ENCODE peak calls at places on chromosomes 13 and 19, in five cellular contexts. U is uterus, F is Peyer's patch, V is small intestine, T is left ventricle myocardium inferior. K is an unnamed sample.

GRCh38 chr13:110445722-110446569 is 115.6 kb downstream of the RAB20 start:
- DNase-seq in T (no peak), U (peak; percentile 13), V (no peak), F (no peak), K (peak; percentile 63)

GRCh38 chr19:32866061-32866460 is 3.5 kb downstream of the SLC7A9 start:
- DNase-seq in F (peak; percentile 36), T (no peak), U (no peak), V (no peak), K (no peak)

GRCh38 chr13:30616927-30617314 is 799 bp upstream of the USPL1 start:
- DNase-seq in V (peak; percentile 83), F (peak; percentile 83), T (peak; percentile 45), U (peak; percentile 64), K (no peak)

GRCh38 chr19:11480927-11481776 is at the start of gene ELAVL3:
- DNase-seq in F (no peak), V (no peak), U (no peak), T (no peak), K (no peak)

GRCh38 chr19:55287361-55288079 is 3.7 kb downstream of the BRSK1 start:
- DNase-seq in V (no peak), F (no peak), T (no peak), U (no peak), K (no peak)

GRCh38 chr13:39226359-39226758 is 188.1 kb downstream of the NHLRC3 start:
- DNase-seq in T (peak; percentile 33), U (no peak), V (no peak), F (no peak), K (no peak)

GRCh38 chr19:18633321-18633720 is 3.5 kb upstream of the KLHL26 start:
- DNase-seq in U (no peak), T (no peak), V (peak; percentile 27), F (no peak), K (no peak)

GRCh38 chr13:25249001-25249543 is 38.2 kb downstream of the MTMR6 start:
- DNase-seq in T (no peak), F (no peak), V (peak; percentile 4), U (no peak), K (no peak)

GRCh38 chr13:102983496-102983895 is 82.7 kb downstream of the SLC10A2 start:
- DNase-seq in V (peak; percentile 13), U (no peak), F (peak; percentile 48), T (no peak), K (peak; percentile 83)

GRCh38 chr19:12872941-12873890 is 8.0 kb downstream of the DNASE2 start:
- DNase-seq in U (no peak), T (no peak), F (peak; percentile 64), V (peak; percentile 86), K (peak; percentile 70)

GRCh38 chr13:76696370-76696769 is 189.8 kb downstream of the KCTD12 start:
- DNase-seq in V (no peak), F (no peak), T (no peak), U (no peak), K (no peak)

GRCh38 chr19:18672606-18673337 is 10.7 kb upstream of the CRTC1 start:
- DNase-seq in F (no peak), T (no peak), V (peak; percentile 25), U (peak; percentile 46), K (peak; percentile 32)

GRCh38 chr13:21074601-21075302 is 13.4 kb upstream of the LATS2 start:
- DNase-seq in T (peak; percentile 49), U (peak; percentile 55), F (peak; percentile 57), V (no peak), K (no peak)

GRCh38 chr19:54257116-54257480 is at the start of gene LILRB5:
- DNase-seq in U (no peak), F (peak; percentile 46), V (no peak), T (no peak), K (no peak)

GRCh38 chr13:71860547-71861131 is 6.4 kb downstream of the DACH1 start:
- DNase-seq in V (peak; percentile 27), F (no peak), T (no peak), U (no peak), K (no peak)

GRCh38 chr13:39353988-39354387 is 249.0 kb downstream of the LHFPL6 start:
- DNase-seq in V (no peak), U (no peak), T (no peak), F (no peak), K (no peak)

GRCh38 chr19:53102701-53103140 is 501 bp downstream of the ZNF160 start:
- DNase-seq in V (peak; percentile 30), U (peak; percentile 26), T (peak; percentile 40), F (peak; percentile 57), K (peak; percentile 36)

GRCh38 chr13:28574617-28575142 is 79.8 kb upstream of the FLT1 start:
- DNase-seq in F (peak; percentile 79), T (no peak), V (peak; percentile 81), U (no peak), K (no peak)

DNA sequence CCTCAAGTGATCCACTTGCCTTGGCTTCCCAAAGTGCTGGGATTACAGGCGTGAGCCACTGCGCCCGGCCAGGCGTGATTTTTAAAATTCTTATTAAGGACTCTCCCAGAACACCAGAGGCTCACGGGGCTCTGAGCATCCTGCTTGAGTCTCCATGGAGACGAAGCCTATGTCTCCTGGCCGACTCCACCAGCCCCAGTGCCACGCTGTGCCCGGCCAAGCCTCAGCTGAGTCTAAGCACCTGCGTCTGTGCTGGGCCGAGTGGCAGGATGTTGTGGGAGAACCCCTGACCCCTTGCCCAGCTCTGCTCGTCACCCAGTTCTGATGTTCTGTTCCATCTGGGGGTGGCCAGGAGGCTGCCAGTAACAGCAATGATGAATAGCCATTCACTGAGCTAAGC is 3.9 kb upstream of the CELF5 start:
- DNase-seq in T (no peak), U (no peak), V (no peak), F (no peak), K (no peak)
- H3K4me1 ChIP-seq in T (peaks cover 7% of the 10 kb centered on the region), U (no peaks in the 10 kb centered on the region), V (no peaks in the 10 kb centered on the region), F (peaks cover 3% of the 10 kb centered on the region), K (no peaks in the 10 kb centered on the region)

GRCh38 chr19:49881672-49882394 is 4.3 kb downstream of the TBC1D17 start:
- DNase-seq in U (peak; percentile 14), F (no peak), T (no peak), V (no peak), K (no peak)

GRCh38 chr19:49884760-49885159 is 7.3 kb downstream of the TBC1D17 start:
- DNase-seq in V (no peak), F (no peak), U (no peak), T (no peak), K (no peak)

GRCh38 chr19:49882643-49883042 is 5.1 kb downstream of the TBC1D17 start:
- DNase-seq in T (no peak), V (no peak), F (no peak), U (peak; percentile 15), K (no peak)

GRCh38 chr19:49883094-49883493 is 5.6 kb downstream of the TBC1D17 start:
- DNase-seq in V (no peak), T (no peak), U (no peak), F (no peak), K (no peak)

GRCh38 chr19:49884109-49884508 is 6.6 kb downstream of the TBC1D17 start:
- DNase-seq in U (peak; percentile 13), T (no peak), V (no peak), F (no peak), K (no peak)
- H3K4me3 ChIP-seq in U (no peak overlapping the region), T (no peak overlapping the region), V (no peak overlapping the region), F (no peak overlapping the region), K (no peak overlapping the region)

GRCh38 chr19:14437578-14438140 is 4.6 kb downstream of the PKN1 start:
- DNase-seq in U (no peak), F (no peak), V (no peak), T (no peak), K (no peak)

GRCh38 chr19:14442904-14443631 is 10.0 kb downstream of the PKN1 start:
- DNase-seq in V (no peak), F (no peak), T (no peak), U (no peak), K (no peak)

GRCh38 chr19:14441041-14441938 is 8.2 kb downstream of the PKN1 start:
- DNase-seq in U (no peak), V (no peak), T (peak; percentile 21), F (no peak), K (no peak)

GRCh38 chr19:14439014-14439413 is 5.9 kb downstream of the PKN1 start:
- DNase-seq in F (no peak), V (no peak), T (no peak), U (no peak), K (no peak)

GRCh38 chr19:14440049-14440448 is 6.9 kb downstream of the PKN1 start:
- DNase-seq in T (peak; percentile 82), V (peak; percentile 63), F (peak; percentile 94), U (no peak), K (no peak)
- H3K4me1 ChIP-seq in T (peaks cover 66% of the 10 kb centered on the region), V (no peaks in the 10 kb centered on the region), F (peaks cover 4% of the 10 kb centered on the region), U (peaks cover 11% of the 10 kb centered on the region), K (peaks cover 8% of the 10 kb centered on the region)

GRCh38 chr19:14516048-14516534 is 2.1 kb downstream of the DNAJB1 start:
- DNase-seq in F (peak; percentile 71), T (no peak), U (no peak), V (peak; percentile 44), K (no peak)

GRCh38 chr19:14514215-14514871 is 3.9 kb downstream of the DNAJB1 start:
- DNase-seq in F (no peak), V (no peak), U (no peak), T (no peak), K (no peak)

GRCh38 chr19:14517446-14517839 is 754 bp downstream of the DNAJB1 start:
- DNase-seq in F (peak; percentile 56), V (no peak), U (no peak), T (no peak), K (no peak)

GRCh38 chr19:14516746-14517438 is 1.3 kb downstream of the DNAJB1 start:
- DNase-seq in F (peak; percentile 58), T (no peak), U (no peak), V (peak; percentile 50), K (no peak)

GRCh38 chr19:14515501-14516047 is 2.6 kb downstream of the DNAJB1 start:
- DNase-seq in U (no peak), V (no peak), T (no peak), F (no peak), K (no peak)
- H3K4me3 ChIP-seq in U (peak overlapping the region; percentile 100), V (peak overlapping the region; percentile 93), T (peak overlapping the region; percentile 99), F (peak overlapping the region; percentile 86), K (peak overlapping the region; percentile 99)

DNA sequence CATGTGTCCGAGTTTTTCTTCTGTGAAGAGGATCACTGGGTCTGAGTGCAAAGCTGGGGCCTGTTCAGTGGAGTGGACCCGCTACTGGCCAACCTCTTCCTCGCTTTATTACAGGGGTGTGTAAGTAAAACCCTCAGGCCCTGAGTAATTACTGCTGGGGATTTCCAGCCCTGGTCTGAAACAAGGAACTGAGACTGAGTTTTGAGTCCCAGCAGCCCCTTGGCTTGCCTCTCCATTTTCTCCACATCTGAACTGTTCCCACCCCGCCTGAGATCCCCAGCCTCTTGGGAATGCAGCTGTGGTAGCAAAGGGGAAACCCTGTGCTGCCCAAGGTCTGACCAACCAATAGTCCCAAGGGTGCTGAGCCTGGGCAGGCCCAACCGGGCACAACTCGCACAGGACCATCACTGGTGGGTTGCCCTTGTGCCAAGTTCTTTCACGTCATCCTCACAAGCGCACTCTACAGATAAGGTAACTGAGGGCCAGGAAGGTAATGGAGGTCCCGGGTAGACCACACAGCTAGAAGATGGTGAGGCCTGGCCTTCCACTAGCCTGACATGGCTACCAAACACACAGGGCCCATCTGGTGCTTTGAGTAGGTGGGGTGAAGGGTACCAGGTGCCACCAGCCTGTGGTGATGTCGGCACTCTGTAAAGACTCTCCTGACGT is 13.7 kb upstream of the SLC35E1 start:
- DNase-seq in V (no peak), F (peak; percentile 81), T (no peak), U (no peak), K (no peak)
- H3K4me1 ChIP-seq in V (peaks cover 9% of the 10 kb centered on the region), F (peaks cover 61% of the 10 kb centered on the region), T (peaks cover 99% of the 10 kb centered on the region), U (peaks cover 35% of the 10 kb centered on the region), K (peaks cover 22% of the 10 kb centered on the region)

GRCh38 chr19:843836-844299 is 3.1 kb downstream of the PRTN3 start:
- DNase-seq in V (no peak), F (no peak), U (no peak), T (no peak), K (no peak)
- H3K4me3 ChIP-seq in V (no peak overlapping the region), F (peak overlapping the region; percentile 22), U (no peak overlapping the region), T (peak overlapping the region; percentile 49), K (peak overlapping the region; percentile 44)

K was measured in PC-9.